ENCODE peak calls at places on chromosomes 1 and 21, in six cellular contexts. S is K562, M is A549, H is WTC11, X is endothelial cell of umbilical vein, C is HepG2. W is an unnamed sample.

GRCh38 chr1:219883400-219884332 is 44.7 kb downstream of the SLC30A10 start:
- DNase-seq in S (peak), H (peak), M (no peak), X (no peak), C (peak), W (peak)

GRCh38 chr1:248886237-248886895 is 19.7 kb upstream of the PGBD2 start:
- DNase-seq in H (no peak), M (no peak), X (no peak), S (peak), C (no peak), W (no peak)

GRCh38 chr1:97094257-97094972 is 372.8 kb downstream of the PTBP2 start:
- DNase-seq in H (no peak), S (no peak), C (no peak), X (peak), M (peak), W (no peak)

GRCh38 chr1:156689960-156690672 is 12.9 kb upstream of the NES start:
- DNase-seq in S (no peak), C (no peak), X (peak), M (no peak), H (no peak), W (no peak)

GRCh38 chr1:159190441-159190840 is 14.2 kb upstream of the ACKR1 start:
- DNase-seq in H (no peak), X (no peak), M (no peak), C (no peak), S (no peak), W (no peak)

GRCh38 chr21:25370311-25370744 is 237.0 kb downstream of the MRPL39 start:
- DNase-seq in C (no peak), H (no peak), S (no peak), M (no peak), X (peak), W (no peak)

GRCh38 chr1:115089443-115090340 is at the start of gene TSPAN2:
- DNase-seq in C (no peak), X (peak), M (peak), S (peak), H (peak), W (peak)

GRCh38 chr1:223706077-223706988 is 6.0 kb upstream of the CAPN2 start:
- DNase-seq in X (peak), M (peak), H (no peak), C (peak), S (no peak), W (no peak)

GRCh38 chr1:232521660-232522059 is 108.3 kb downstream of the SIPA1L2 start:
- DNase-seq in M (no peak), X (no peak), S (no peak), H (no peak), C (no peak), W (no peak)

GRCh38 chr21:46544824-46545223 is 60.1 kb downstream of the S100B start:
- DNase-seq in X (no peak), C (no peak), S (no peak), H (no peak), M (no peak), W (no peak)

GRCh38 chr1:170310931-170311330 is 165.2 kb downstream of the NTMT2 start:
- DNase-seq in X (no peak), S (no peak), C (no peak), M (no peak), H (no peak), W (no peak)

GRCh38 chr1:76257823-76258222 is 183.3 kb downstream of the ST6GALNAC3 start:
- DNase-seq in M (no peak), S (no peak), C (no peak), H (no peak), X (peak), W (no peak)

GRCh38 chr1:1089731-1090423 is 15.8 kb upstream of the RNF223 start:
- DNase-seq in H (no peak), C (no peak), M (no peak), S (no peak), X (no peak), W (no peak)

GRCh38 chr1:198669023-198669698 is 30.3 kb downstream of the PTPRC start:
- DNase-seq in C (peak), H (no peak), S (peak), M (peak), X (peak), W (no peak)

DNA sequence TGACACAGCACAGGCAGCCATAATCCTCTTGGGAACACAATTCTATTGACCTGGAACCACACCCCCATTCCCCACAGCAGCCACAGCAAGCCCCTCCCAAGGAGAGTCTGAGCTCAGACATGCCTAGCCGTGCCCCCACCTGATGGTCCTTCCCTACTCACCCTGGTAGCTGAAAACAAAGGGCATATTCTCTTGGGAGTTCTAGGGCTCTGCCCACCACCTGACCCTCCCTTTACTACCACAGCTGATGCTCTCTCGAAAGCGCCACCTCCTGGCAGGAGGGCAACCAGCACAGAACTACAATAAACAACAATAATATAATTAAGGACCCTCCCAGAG is 184.8 kb upstream of the COA6 start:
- DNase-seq in X (no peak), M (peak), H (peak), S (peak), C (peak), W (peak)
- TF ChIP-seq JUN in X (no peak), M (no peak), H (no peak), S (no peak), C (no peak), W (no peak)

DNA sequence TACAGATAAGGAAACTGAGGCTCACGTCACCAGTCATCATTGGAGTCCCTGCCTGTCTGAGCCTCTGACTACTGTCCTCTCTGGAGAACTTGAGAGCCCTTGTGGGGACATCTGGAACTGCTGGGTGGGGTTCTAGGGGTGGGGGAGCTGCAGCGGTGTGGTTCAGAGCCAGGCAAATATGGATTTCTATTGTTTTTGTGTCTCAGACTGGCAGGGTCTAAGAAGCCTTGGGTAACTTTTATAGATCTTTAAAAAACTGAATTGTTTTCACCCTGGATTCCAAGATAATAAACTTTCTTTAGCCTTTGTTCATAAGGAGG is 46.9 kb downstream of the IER5 start:
- DNase-seq in X (no peak), H (no peak), M (peak), C (no peak), S (peak), W (no peak)
- TF ChIP-seq JUN in X (no peak), H (no peak), M (no peak), C (no peak), S (no peak), W (no peak)

GRCh38 chr1:42996384-42996991 is 37.8 kb upstream of the SLC2A1 start:
- DNase-seq in M (no peak), H (no peak), C (no peak), S (no peak), X (no peak), W (no peak)

GRCh38 chr1:42992043-42992697 is 33.5 kb upstream of the SLC2A1 start:
- DNase-seq in X (no peak), H (no peak), S (no peak), M (no peak), C (no peak), W (no peak)

GRCh38 chr1:42993631-42994121 is 35.0 kb upstream of the SLC2A1 start:
- DNase-seq in S (no peak), C (no peak), H (no peak), X (no peak), M (no peak), W (no peak)

DNA sequence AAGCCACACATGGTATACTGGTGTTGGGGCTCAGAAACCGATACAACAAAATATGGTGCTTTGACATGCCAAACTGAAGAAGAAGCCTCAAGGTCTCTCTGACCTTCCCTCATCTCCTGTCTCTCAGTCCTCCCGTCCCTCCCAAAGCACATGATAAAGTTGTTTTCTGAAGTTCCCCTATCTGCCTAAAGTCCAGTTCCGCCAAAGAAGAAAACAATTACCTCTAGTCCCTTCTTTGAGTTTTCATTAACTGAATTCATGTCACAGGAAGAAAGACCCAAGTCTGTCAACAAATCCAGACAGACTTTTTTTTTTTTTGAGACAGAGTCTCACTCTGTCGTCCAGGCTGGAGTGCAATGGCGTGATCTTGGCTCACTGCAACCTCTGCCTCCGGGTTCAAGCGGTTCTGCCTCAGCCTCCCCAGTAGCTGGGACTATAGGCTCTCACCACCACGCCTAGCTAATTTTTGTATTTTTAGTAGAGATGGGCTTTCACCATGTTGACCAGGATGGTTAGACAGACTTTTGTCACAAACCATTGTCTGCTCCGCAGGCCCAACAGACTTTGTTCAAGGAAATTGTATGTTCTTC is 32.2 kb upstream of the SLC2A1 start:
- DNase-seq in X (no peak), M (no peak), S (no peak), H (no peak), C (peak), W (no peak)
- TF ChIP-seq JUN in X (no peak), M (no peak), S (no peak), H (no peak), C (no peak), W (no peak)

GRCh38 chr1:53476579-53476978 is 17.4 kb downstream of the DMRTB1 start:
- DNase-seq in X (no peak), M (no peak), C (no peak), H (no peak), S (no peak), W (no peak)

GRCh38 chr1:53471000-53471399 is 11.8 kb downstream of the DMRTB1 start:
- DNase-seq in H (no peak), C (no peak), S (no peak), X (no peak), M (no peak), W (no peak)

GRCh38 chr1:53470584-53470983 is 11.4 kb downstream of the DMRTB1 start:
- DNase-seq in H (no peak), C (no peak), X (no peak), S (no peak), M (no peak), W (no peak)

GRCh38 chr1:53475661-53476060 is 16.5 kb downstream of the DMRTB1 start:
- DNase-seq in C (no peak), H (no peak), M (no peak), S (no peak), X (no peak), W (no peak)

GRCh38 chr1:53473463-53473862 is 14.3 kb downstream of the DMRTB1 start:
- DNase-seq in H (no peak), S (no peak), C (no peak), M (no peak), X (no peak), W (no peak)
- TF ChIP-seq JUN in H (no peak), S (no peak), C (no peak), M (no peak), X (no peak), W (no peak)

GRCh38 chr1:153493343-153493960 is 33.0 kb upstream of the S100A7 start:
- DNase-seq in C (no peak), S (no peak), H (no peak), M (no peak), X (no peak), W (no peak)

GRCh38 chr1:153488731-153489130 is 28.3 kb upstream of the S100A7 start:
- DNase-seq in X (no peak), C (no peak), H (no peak), S (no peak), M (no peak), W (no peak)

GRCh38 chr1:153485880-153486279 is 25.4 kb upstream of the S100A7 start:
- DNase-seq in S (no peak), X (no peak), C (no peak), H (no peak), M (no peak), W (no peak)

GRCh38 chr1:153494976-153495535 is 34.6 kb upstream of the S100A7 start:
- DNase-seq in S (peak), M (peak), C (peak), X (peak), H (peak), W (peak)

DNA sequence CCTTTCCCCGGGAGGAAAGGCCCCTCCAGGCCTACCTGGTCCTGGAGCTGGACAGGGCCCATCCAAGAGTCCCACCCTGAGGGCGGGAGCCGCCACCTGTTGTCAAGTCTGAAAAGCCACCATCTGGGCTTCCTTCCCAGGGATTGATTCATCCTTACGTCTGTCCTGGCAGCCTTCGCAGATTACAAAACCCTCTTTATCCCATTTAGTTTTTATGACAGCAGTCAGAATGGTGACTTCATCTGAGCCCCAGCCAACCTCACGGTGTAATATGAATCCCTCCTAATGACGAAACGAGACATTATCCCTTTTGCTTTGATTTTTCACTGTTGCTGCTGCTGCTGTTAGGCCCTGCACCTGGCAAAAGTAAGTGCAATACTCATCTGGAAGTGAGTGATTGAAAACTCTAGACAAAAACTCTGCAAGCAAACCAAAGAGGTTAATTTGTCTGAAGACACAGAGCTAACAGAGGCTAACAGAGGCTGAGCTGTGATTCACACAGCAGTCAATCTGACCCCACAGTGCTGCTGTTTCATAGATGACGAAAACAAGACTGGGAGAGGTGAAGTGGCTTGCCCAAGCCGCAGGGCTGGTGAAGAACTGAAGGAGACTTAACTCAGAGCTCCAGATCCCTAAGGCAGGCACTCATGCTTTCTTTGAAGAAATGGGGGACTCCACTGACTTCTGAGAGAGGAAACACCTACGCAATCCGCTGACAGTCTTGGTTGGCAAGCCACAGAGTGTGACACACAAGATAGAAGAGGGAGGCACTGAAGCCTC is 30.0 kb upstream of the S100A7 start:
- DNase-seq in M (peak), S (no peak), X (no peak), H (no peak), C (no peak), W (no peak)
- TF ChIP-seq JUN in M (no peak), S (no peak), X (no peak), H (no peak), C (no peak), W (no peak)

DNA sequence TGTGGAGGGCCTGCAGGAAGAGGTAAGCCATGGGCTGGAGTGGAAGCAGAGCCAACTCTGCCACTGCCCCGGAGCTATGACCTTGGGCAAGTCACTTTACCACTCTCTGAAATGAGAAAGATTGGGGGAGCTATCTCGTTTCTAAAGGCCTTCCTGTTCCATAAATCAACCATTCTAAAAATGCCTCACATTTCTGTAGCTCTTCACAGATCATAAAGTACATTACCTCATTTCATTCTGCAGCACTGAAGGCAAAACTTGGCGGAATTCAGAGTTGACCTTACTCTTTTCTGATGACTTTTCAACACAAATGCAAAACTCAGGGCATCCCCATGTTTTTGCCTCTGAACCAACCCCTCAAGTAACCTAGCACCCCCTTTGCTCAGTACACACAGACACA is 404.0 kb upstream of the NFIA start:
- DNase-seq in M (no peak), H (no peak), S (no peak), X (no peak), C (no peak), W (no peak)
- TF ChIP-seq JUN in M (no peak), H (no peak), S (no peak), X (no peak), C (no peak), W (no peak)

DNA sequence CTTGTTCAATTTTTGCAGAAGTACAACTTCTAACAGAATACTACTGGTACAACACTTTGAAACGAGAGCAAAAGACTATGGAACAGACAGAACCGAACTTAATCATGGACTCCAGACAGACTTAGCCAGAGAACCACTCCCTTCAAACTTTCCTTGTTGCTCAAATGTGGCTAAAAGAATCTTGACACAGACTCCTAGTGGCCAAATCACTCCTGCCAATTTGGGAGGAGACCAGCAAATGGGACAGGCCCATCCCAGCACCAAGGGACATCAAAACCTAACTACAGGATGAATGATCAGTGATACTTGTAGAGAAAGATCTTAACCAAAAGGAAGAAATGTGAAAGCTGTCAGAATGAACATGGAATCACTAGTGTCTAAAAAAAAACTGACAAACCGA is 154.0 kb downstream of the MATN1 start:
- DNase-seq in S (no peak), H (no peak), X (no peak), M (no peak), C (no peak), W (no peak)
- TF ChIP-seq JUN in S (no peak), H (no peak), X (no peak), M (no peak), C (no peak), W (no peak)

DNA sequence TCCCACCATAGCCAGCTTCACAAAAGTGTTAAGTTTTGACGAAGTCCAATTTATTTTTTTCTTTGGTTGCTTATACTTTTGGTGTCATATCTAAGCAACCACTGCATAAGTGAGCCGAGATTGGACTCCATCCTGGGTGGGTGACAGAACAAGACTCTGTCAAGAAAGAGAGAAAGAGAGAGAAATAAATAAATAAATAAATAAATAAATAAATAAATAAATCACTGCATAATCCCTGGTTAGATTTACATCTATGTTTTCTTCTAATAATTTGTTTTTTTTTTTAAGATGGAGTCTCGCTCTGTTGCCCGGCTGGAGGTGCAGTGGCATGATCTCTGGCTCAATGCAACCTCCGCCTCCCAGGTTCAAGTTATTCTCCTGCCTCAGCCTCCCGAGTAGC is 18.3 kb upstream of the ZFYVE9 start:
- DNase-seq in M (no peak), H (no peak), C (no peak), X (no peak), S (no peak), W (no peak)
- TF ChIP-seq JUN in M (no peak), H (no peak), C (no peak), X (no peak), S (no peak), W (no peak)

GRCh38 chr1:107419003-107419402 is 278.2 kb downstream of the NTNG1 start:
- DNase-seq in M (no peak), S (no peak), C (no peak), X (no peak), H (no peak), W (no peak)
- TF ChIP-seq JUN in M (no peak), S (no peak), C (no peak), X (no peak), H (no peak), W (no peak)

GRCh38 chr1:30618335-30618747 is 105.0 kb downstream of the MATN1 start:
- DNase-seq in X (no peak), C (no peak), S (no peak), M (no peak), H (no peak), W (no peak)
- TF ChIP-seq JUN in X (no peak), C (no peak), S (no peak), M (no peak), H (no peak), W (no peak)

W was measured in H1.